ENCODE peak calls at places on chromosomes 13 and 19, in six cellular contexts. V, Q, E, Z, N and R are unnamed samples.

GRCh38 chr19:1042689-1043511 is 3.0 kb downstream of the ABCA7 start:
- DNase-seq in Q (peak), N (no peak), E (no peak), Z (no peak), V (no peak), R (no peak)

GRCh38 chr13:40666058-40666904 is at the start of gene FOXO1:
- DNase-seq in Z (peak), N (peak), Q (peak), V (peak), E (peak), R (no peak)

GRCh38 chr13:94993608-94994007 is 281.3 kb upstream of the SOX21 start:
- DNase-seq in V (no peak), E (no peak), Z (no peak), Q (no peak), N (no peak), R (no peak)

GRCh38 chr13:109043561-109044075 is 414.2 kb downstream of the MYO16 start:
- DNase-seq in E (no peak), Z (no peak), Q (no peak), N (no peak), V (no peak), R (no peak)

GRCh38 chr13:74695021-74695800 is 561.0 kb upstream of the KLF12 start:
- DNase-seq in Z (no peak), E (peak), N (no peak), V (peak), Q (no peak), R (no peak)

GRCh38 chr13:41179593-41180250 is 14.6 kb downstream of the KBTBD7 start:
- DNase-seq in Q (no peak), E (no peak), Z (no peak), N (no peak), V (no peak), R (no peak)

GRCh38 chr13:26914624-26915023 is 154.0 kb upstream of the GPR12 start:
- DNase-seq in V (no peak), Q (no peak), N (no peak), E (no peak), Z (no peak), R (peak)

GRCh38 chr13:92164822-92165221 is 766.4 kb downstream of the GPC5 start:
- DNase-seq in E (peak), V (no peak), N (no peak), Q (no peak), Z (no peak), R (no peak)